ENCODE peak calls at places on chromosomes 7 and 10, in seven cellular contexts. S is GM12892; H is coronary artery; N is Jurkat, Clone E6-1; E is HT1080; Y is HTR-8/SVneo; P is NCI-H1694 treated with DMSO at 0.1 percent for 48 hours. G is an unnamed sample.

GRCh38 chr7:45646996-45647411 is 72.8 kb downstream of the ADCY1 start:
- DNase-seq in S (no peak), H (no peak), N (no peak), E (peak), Y (no peak), P (no peak), G (peak)

GRCh38 chr10:131921191-131921590 is 20.4 kb downstream of the PPP2R2D start:
- DNase-seq in S (no peak), H (no peak), N (no peak), E (no peak), Y (no peak), P (no peak), G (peak)

GRCh38 chr7:100802951-100803350 is 24.4 kb downstream of the EPHB4 start:
- DNase-seq in S (no peak), H (no peak), N (no peak), E (no peak), Y (no peak), P (no peak), G (no peak)

GRCh38 chr7:109109558-109109957 is 539.9 kb downstream of the DNAJB9 start:
- DNase-seq in S (no peak), H (no peak), N (no peak), E (no peak), Y (no peak), P (no peak), G (no peak)

GRCh38 chr10:32446701-32447406 is 914 bp downstream of the CCDC7 start:
- DNase-seq in S (no peak), H (no peak), N (no peak), E (peak), Y (no peak), P (peak), G (no peak)

GRCh38 chr10:130747359-130747758 is 564.2 kb downstream of the TCERG1L start:
- DNase-seq in S (no peak), H (no peak), N (no peak), E (no peak), Y (no peak), P (no peak), G (peak)

GRCh38 chr7:72754312-72754711 is 73.7 kb downstream of the TYW1B start:
- DNase-seq in S (no peak), H (no peak), N (no peak), E (no peak), Y (no peak), P (no peak), G (no peak)

GRCh38 chr7:22597845-22598244 is 97.9 kb upstream of the STEAP1B start:
- DNase-seq in S (no peak), H (no peak), N (no peak), E (peak), Y (no peak), P (no peak), G (no peak)

GRCh38 chr7:137395425-137395824 is 51.9 kb upstream of the PTN start:
- DNase-seq in S (no peak), H (no peak), N (no peak), E (no peak), Y (no peak), P (no peak), G (no peak)

GRCh38 chr10:15718495-15719061 is 1.1 kb downstream of the ITGA8 start:
- DNase-seq in S (no peak), H (no peak), N (no peak), E (no peak), Y (no peak), P (no peak), G (no peak)

GRCh38 chr7:114082567-114082933 is 163.7 kb upstream of the PPP1R3A start:
- DNase-seq in S (no peak), H (no peak), N (no peak), E (no peak), Y (no peak), P (no peak), G (no peak)

GRCh38 chr10:69733791-69734261 is 67.9 kb upstream of the COL13A1 start:
- DNase-seq in S (no peak), H (no peak), N (no peak), E (peak), Y (no peak), P (no peak), G (no peak)

GRCh38 chr10:70481831-70482530 is 3.4 kb downstream of the PALD1 start:
- DNase-seq in S (no peak), H (no peak), N (no peak), E (no peak), Y (no peak), P (no peak), G (no peak)

GRCh38 chr10:26437637-26438461 is at the start of gene APBB1IP:
- DNase-seq in S (no peak), H (peak), N (peak), E (no peak), Y (no peak), P (no peak), G (peak)

GRCh38 chr7:27185708-27186449 is 847 bp upstream of the HOXA11 start:
- DNase-seq in S (no peak), H (peak), N (no peak), E (no peak), Y (no peak), P (no peak), G (peak)

GRCh38 chr10:63467833-63468232 is 2.1 kb upstream of the JMJD1C start:
- DNase-seq in S (no peak), H (no peak), N (no peak), E (no peak), Y (peak), P (peak), G (no peak)

GRCh38 chr10:30736685-30737232 is 107.2 kb upstream of the LYZL2 start:
- DNase-seq in S (peak), H (peak), N (no peak), E (peak), Y (peak), P (no peak), G (no peak)

GRCh38 chr10:125083576-125083920 is 76.8 kb downstream of the CTBP2 start:
- DNase-seq in S (no peak), H (peak), N (no peak), E (peak), Y (no peak), P (no peak), G (no peak)

GRCh38 chr7:129947001-129947400 is 5.8 kb downstream of the UBE2H start:
- DNase-seq in S (no peak), H (no peak), N (no peak), E (no peak), Y (no peak), P (no peak), G (no peak)

GRCh38 chr7:22375359-22376048 is 18.6 kb upstream of the RAPGEF5 start:
- DNase-seq in S (no peak), H (no peak), N (no peak), E (no peak), Y (no peak), P (no peak), G (no peak)

GRCh38 chr7:80216996-80217842 is 82.6 kb downstream of the GNAI1 start:
- DNase-seq in S (no peak), H (no peak), N (peak), E (no peak), Y (no peak), P (peak), G (no peak)

GRCh38 chr10:101120884-101121660 is 10.0 kb upstream of the TLX1 start:
- DNase-seq in S (no peak), H (no peak), N (no peak), E (no peak), Y (no peak), P (no peak), G (no peak)

GRCh38 chr10:10508241-10508640 is 509.4 kb upstream of the CELF2 start:
- DNase-seq in S (no peak), H (no peak), N (no peak), E (no peak), Y (no peak), P (no peak), G (no peak)

GRCh38 chr10:54067361-54067760 is 733.7 kb downstream of the PCDH15 start:
- DNase-seq in S (no peak), H (no peak), N (no peak), E (no peak), Y (no peak), P (no peak), G (no peak)